ENCODE peak calls at places on chromosomes 5 and 9, in six cellular contexts. P is mammary epithelial cell, W is trophoblast cell, J is HCT116, H is PC-3, Q is GM12878. F is an unnamed sample.

GRCh38 chr5:107389130-107389553 is 281.6 kb downstream of the EFNA5 start:
- DNase-seq in W (no peak), Q (peak), P (peak), H (peak), J (no peak), F (peak)

GRCh38 chr9:117014061-117014460 is 327.0 kb downstream of the TRIM32 start:
- DNase-seq in W (peak), H (no peak), J (no peak), P (no peak), Q (no peak), F (no peak)

GRCh38 chr9:71042448-71042847 is 79.0 kb downstream of the TRPM3 start:
- DNase-seq in H (no peak), Q (no peak), W (no peak), J (no peak), P (no peak), F (no peak)

GRCh38 chr5:171387970-171388815 is 544 bp downstream of the NPM1 start:
- DNase-seq in W (peak), H (peak), Q (peak), J (no peak), P (peak), F (peak)

GRCh38 chr5:101806410-101806809 is 489.7 kb downstream of the SLCO4C1 start:
- DNase-seq in J (no peak), W (no peak), H (no peak), Q (no peak), P (no peak), F (no peak)

GRCh38 chr9:95126739-95127138 is 190.8 kb downstream of the FANCC start:
- DNase-seq in W (no peak), J (no peak), P (no peak), Q (no peak), H (no peak), F (no peak)

GRCh38 chr5:38765461-38765861 is 80.4 kb upstream of the OSMR start:
- DNase-seq in P (no peak), Q (no peak), J (no peak), W (no peak), H (no peak), F (peak)

GRCh38 chr5:115549154-115549553 is 4.6 kb upstream of the FEM1C start:
- DNase-seq in W (no peak), P (no peak), Q (peak), H (peak), J (peak), F (peak)

GRCh38 chr5:26791021-26791420 is 247.4 kb downstream of the CDH9 start:
- DNase-seq in P (no peak), J (no peak), W (no peak), Q (no peak), H (no peak), F (no peak)

GRCh38 chr5:107486489-107486888 is 184.2 kb downstream of the EFNA5 start:
- DNase-seq in P (peak), Q (peak), H (peak), J (peak), W (peak), F (peak)

GRCh38 chr5:150153957-150154617 is 1.6 kb downstream of the PDGFRB start:
- DNase-seq in Q (no peak), H (no peak), J (no peak), W (peak), P (no peak), F (peak)

GRCh38 chr5:180652346-180652745 is 2.9 kb upstream of the FLT4 start:
- DNase-seq in H (no peak), J (no peak), Q (no peak), P (no peak), W (no peak), F (no peak)

GRCh38 chr5:73118331-73119011 is 1.9 kb upstream of the TMEM171 start:
- DNase-seq in J (no peak), Q (no peak), H (no peak), P (peak), W (no peak), F (no peak)

GRCh38 chr5:103327451-103327850 is 68.9 kb downstream of the MACIR start:
- DNase-seq in P (no peak), H (no peak), Q (no peak), W (peak), J (no peak), F (no peak)

GRCh38 chr5:93299596-93300308 is 281.3 kb downstream of the NR2F1-AS1 start:
- DNase-seq in Q (no peak), P (no peak), J (no peak), H (no peak), W (no peak), F (peak)

GRCh38 chr9:89629096-89629976 is 24.5 kb downstream of the GADD45G start:
- DNase-seq in W (no peak), P (no peak), Q (no peak), J (no peak), H (no peak), F (no peak)

GRCh38 chr5:172274951-172275753 is 8.4 kb downstream of the UBTD2 start:
- DNase-seq in H (no peak), P (peak), Q (peak), J (no peak), W (peak), F (no peak)

GRCh38 chr9:75880556-75880955 is 9.9 kb upstream of the PCSK5 start:
- DNase-seq in W (no peak), H (no peak), J (no peak), Q (no peak), P (no peak), F (peak)

GRCh38 chr5:140855772-140856674 is at the start of gene PCDHA10:
- DNase-seq in H (no peak), J (peak), P (no peak), Q (no peak), W (no peak), F (no peak)

GRCh38 chr9:121545148-121545874 is 45.7 kb upstream of the GGTA1 start:
- DNase-seq in J (no peak), W (no peak), H (no peak), Q (no peak), P (no peak), F (no peak)
- H2AFZ ChIP-seq in J (no peak), W (no peak), H (peak), Q (no peak), P (peak), F (no peak)

GRCh38 chr5:52989025-52989780 is at the start of gene ITGA2:
- DNase-seq in Q (no peak), J (peak), W (peak), P (peak), H (peak), F (peak)
- H2AFZ ChIP-seq in Q (peak), J (no peak), W (peak), P (peak), H (peak), F (peak)

GRCh38 chr9:79408617-79409016 is 163.1 kb upstream of the TLE4 start:
- DNase-seq in W (no peak), Q (no peak), H (no peak), P (no peak), J (no peak), F (no peak)
- H2AFZ ChIP-seq in W (no peak), Q (no peak), H (no peak), P (no peak), J (no peak), F (no peak)

DNA sequence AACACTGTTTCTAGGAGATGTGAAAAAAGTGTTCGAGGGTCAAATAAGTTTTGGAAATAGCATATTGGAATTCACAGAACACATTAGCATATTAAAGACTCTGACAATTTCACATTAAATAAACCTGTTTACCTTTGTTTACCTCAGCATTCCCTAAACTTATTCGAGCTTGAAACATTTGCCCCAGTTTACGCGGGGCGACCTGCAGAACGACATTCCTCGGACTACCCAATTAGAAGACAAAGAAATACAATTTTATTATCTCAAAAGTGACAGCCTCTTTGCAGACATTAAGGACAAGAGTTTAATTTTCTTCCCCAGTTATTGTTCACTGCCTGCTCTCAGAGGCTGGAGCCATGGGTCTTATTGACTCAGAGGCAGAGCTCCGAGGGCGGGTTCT is 110.4 kb upstream of the NFIB start:
- DNase-seq in W (no peak), Q (no peak), J (no peak), H (peak), P (no peak), F (no peak)
- H2AFZ ChIP-seq in W (no peak), Q (no peak), J (no peak), H (no peak), P (no peak), F (no peak)

GRCh38 chr9:99056876-99057664 is 47.8 kb upstream of the TGFBR1 start:
- DNase-seq in J (no peak), W (no peak), H (peak), P (peak), Q (no peak), F (peak)

GRCh38 chr9:99057665-99058625 is 47.0 kb upstream of the TGFBR1 start:
- DNase-seq in P (peak), J (no peak), H (peak), Q (peak), W (no peak), F (peak)

GRCh38 chr9:99056186-99056585 is 48.7 kb upstream of the TGFBR1 start:
- DNase-seq in J (no peak), H (no peak), W (no peak), P (no peak), Q (no peak), F (no peak)

GRCh38 chr9:99060621-99061020 is 44.3 kb upstream of the TGFBR1 start:
- DNase-seq in J (no peak), P (no peak), Q (no peak), H (no peak), W (no peak), F (no peak)

DNA sequence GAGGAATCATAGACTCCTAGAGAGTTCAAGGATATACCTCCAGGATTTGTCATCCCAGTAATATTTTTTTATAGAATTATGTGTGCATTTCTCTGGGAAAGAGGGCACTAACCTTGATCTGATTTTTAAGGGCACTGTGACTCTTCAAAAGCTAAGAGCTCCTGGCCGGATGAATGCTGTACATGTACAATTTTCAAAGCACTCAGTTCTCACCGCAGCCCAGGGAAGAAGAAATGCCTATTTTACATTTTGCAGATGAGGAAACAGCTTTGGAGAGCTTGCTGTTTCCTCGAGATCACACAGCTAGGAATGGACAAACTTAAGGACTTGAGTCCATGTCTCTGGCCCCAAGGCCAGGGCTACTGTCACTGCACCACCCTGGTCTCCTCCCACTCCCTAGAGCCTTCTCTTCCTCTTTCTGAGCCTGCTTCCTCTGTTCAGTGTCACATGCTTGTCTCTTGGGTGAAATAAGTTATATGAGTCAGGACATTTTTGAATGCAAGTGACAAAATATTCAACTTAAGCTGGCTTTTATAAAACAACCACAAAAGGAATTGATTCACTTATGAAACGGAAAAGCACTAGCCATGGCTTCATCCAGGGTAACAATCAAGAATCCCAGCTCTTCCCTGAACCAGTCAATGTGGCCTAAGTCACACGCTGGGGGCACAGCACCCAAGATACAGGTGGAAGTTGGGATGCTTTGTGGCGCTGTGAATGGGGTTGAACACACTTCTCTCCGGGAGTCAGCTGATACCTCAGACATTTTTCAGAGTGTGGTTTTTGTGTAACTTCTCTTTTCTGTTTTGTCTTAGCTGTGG is 45.6 kb upstream of the TGFBR1 start:
- DNase-seq in P (no peak), W (no peak), Q (peak), J (no peak), H (peak), F (no peak)
- H2AFZ ChIP-seq in P (no peak), W (no peak), Q (peak), J (no peak), H (no peak), F (no peak)

DNA sequence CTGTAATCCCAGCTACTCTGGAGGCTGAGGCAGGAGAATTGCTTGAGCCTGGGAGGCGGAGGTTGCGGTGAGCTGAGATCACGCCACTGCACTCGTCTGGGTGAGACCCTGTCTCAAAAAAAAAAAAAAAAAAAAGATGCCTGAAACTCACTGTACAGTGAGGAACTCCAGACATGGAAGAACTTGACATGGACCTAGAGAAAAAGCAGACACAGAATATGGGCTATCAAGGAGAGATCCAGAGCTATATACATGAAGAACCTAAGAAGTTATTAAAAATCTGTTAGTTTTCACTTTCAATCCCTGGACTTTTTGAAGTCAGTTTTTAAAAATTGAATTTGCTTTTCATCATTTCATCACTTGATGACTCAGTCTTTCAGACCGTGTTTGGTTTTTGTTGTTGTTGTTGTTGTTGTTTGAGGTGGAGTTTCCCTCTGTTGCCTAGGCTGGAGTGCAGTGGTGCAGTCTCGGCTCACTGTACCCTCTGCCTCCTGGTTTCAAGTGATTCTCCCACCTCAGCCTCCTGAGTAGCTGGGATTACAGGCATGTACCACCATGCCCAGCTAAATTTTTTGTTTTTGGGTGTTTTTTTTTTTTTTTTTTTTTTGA is 20.3 kb downstream of the PAIP2 start:
- DNase-seq in H (no peak), J (no peak), P (no peak), Q (no peak), W (no peak), F (no peak)
- H2AFZ ChIP-seq in H (no peak), J (no peak), P (no peak), Q (no peak), W (no peak), F (no peak)

DNA sequence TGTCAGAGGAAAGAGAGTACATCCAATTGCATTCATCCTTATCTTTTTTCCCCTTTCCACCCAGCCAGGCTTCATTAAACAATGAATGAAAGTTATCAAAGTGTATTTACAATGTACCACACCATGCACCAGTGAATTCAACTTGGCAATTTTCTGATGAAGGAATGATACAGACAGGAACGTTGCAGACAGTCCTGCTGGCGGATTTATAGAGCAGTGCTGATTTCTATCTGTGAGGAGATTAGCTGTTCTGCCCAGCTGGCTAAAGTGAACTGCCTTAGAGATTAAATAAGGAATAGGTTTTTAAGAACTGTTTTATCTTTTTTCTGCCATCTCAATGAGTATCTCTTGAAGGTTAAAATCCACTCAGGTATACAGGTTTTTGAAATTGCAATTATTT is 403.9 kb downstream of the CDH18 start:
- DNase-seq in J (no peak), P (no peak), H (no peak), Q (no peak), W (no peak), F (no peak)
- H2AFZ ChIP-seq in J (no peak), P (no peak), H (no peak), Q (no peak), W (no peak), F (no peak)

GRCh38 chr9:14063799-14064198 is 250.1 kb downstream of the NFIB start:
- DNase-seq in H (no peak), J (no peak), P (no peak), Q (no peak), W (no peak), F (no peak)
- H2AFZ ChIP-seq in H (no peak), J (no peak), P (no peak), Q (no peak), W (no peak), F (no peak)

GRCh38 chr5:14440223-14440597 is 141.4 kb upstream of the OTULINL start:
- DNase-seq in W (no peak), P (no peak), Q (no peak), J (no peak), H (no peak), F (no peak)
- H2AFZ ChIP-seq in W (no peak), P (no peak), Q (no peak), J (no peak), H (no peak), F (no peak)